ENCODE peak calls at places on chromosomes 4 and X, in six cellular contexts. T is esophagus squamous epithelium, L is activated T-cell treated with anti-CD3 and anti-CD28 coated beads for 1 hour, E is NB4, W is epithelial cell of esophagus, Z is pancreas. H is an unnamed sample.

GRCh38 chr4:1451106-1451751 is 45.0 kb upstream of the NKX1-1 start:
- DNase-seq in Z (peak; percentile 29), E (peak; percentile 1), W (no peak), T (no peak), L (no peak), H (no peak)

GRCh38 chrX:104284407-104285000 is 29.8 kb upstream of the ESX1 start:
- DNase-seq in E (no peak), W (no peak), L (no peak), T (no peak), Z (no peak), H (no peak)

GRCh38 chr4:16045687-16046086 is 38.1 kb downstream of the PROM1 start:
- DNase-seq in Z (no peak), T (no peak), W (no peak), E (no peak), L (no peak), H (no peak)

GRCh38 chr4:44121210-44121609 is 327.4 kb downstream of the KCTD8 start:
- DNase-seq in Z (no peak), E (no peak), W (peak; percentile 36), L (no peak), T (no peak), H (no peak)

GRCh38 chr4:123597586-123597985 is 201.0 kb downstream of the SPRY1 start:
- DNase-seq in Z (no peak), L (no peak), T (no peak), E (no peak), W (peak; percentile 80), H (no peak)

GRCh38 chr4:26197018-26197779 is 123.6 kb upstream of the RBPJ start:
- DNase-seq in L (peak; percentile 46), W (peak; percentile 92), E (peak; percentile 98), T (no peak), Z (no peak), H (no peak)

GRCh38 chr4:47543331-47543730 is 58.3 kb downstream of the ATP10D start:
- DNase-seq in L (no peak), W (peak; percentile 29), Z (no peak), T (no peak), E (no peak), H (no peak)

GRCh38 chrX:65596270-65596669 is 61.7 kb upstream of the LAS1L start:
- DNase-seq in T (no peak), W (peak; percentile 68), Z (no peak), E (peak; percentile 81), L (peak; percentile 24), H (no peak)

GRCh38 chr4:4853371-4853823 is 6.1 kb upstream of the MSX1 start:
- DNase-seq in W (no peak), T (no peak), L (no peak), Z (no peak), E (no peak), H (no peak)

GRCh38 chrX:146602246-146602645 is 207.3 kb upstream of the CXorf51B start:
- DNase-seq in E (no peak), T (no peak), L (no peak), Z (no peak), W (no peak), H (no peak)

GRCh38 chrX:40006025-40007017 is 91.4 kb downstream of the BCOR start:
- DNase-seq in Z (peak; percentile 80), W (no peak), E (peak; percentile 34), T (no peak), L (no peak), H (no peak)

GRCh38 chr4:37767546-37767945 is 58.9 kb upstream of the PGM2 start:
- DNase-seq in E (peak; percentile 18), Z (peak; percentile 81), L (no peak), W (peak; percentile 90), T (no peak), H (peak; percentile 47)

GRCh38 chr4:43242611-43243010 is 350.1 kb downstream of the GRXCR1 start:
- DNase-seq in W (no peak), T (no peak), L (no peak), Z (no peak), E (no peak), H (no peak)

GRCh38 chrX:154401045-154401799 is 3.0 kb downstream of the RPL10 start:
- DNase-seq in E (peak; percentile 57), T (no peak), L (no peak), W (peak; percentile 22), Z (no peak), H (no peak)